ENCODE peak calls at places on chromosome 22, in six cellular contexts. G, P, W, Y, K and H are unnamed samples.

GRCh38 chr22:33625959-33626358 is 294.3 kb downstream of the LARGE1 start:
- DNase-seq in G (no peak), P (no peak), W (no peak), Y (no peak), K (no peak), H (no peak)

GRCh38 chr22:31921106-31921505 is 23.2 kb upstream of the YWHAH start:
- DNase-seq in G (no peak), P (no peak), W (no peak), Y (no peak), K (no peak), H (no peak)

GRCh38 chr22:41481131-41481830 is 12.4 kb downstream of the ACO2 start:
- DNase-seq in G (no peak), P (peak; percentile 39), W (no peak), Y (peak; percentile 60), K (no peak), H (no peak)

GRCh38 chr22:28647216-28647615 is 32.4 kb downstream of the TTC28 start:
- DNase-seq in G (no peak), P (no peak), W (no peak), Y (no peak), K (no peak), H (no peak)

GRCh38 chr22:20402960-20403778 is 9.2 kb downstream of the ZNF74 start:
- DNase-seq in G (no peak), P (no peak), W (no peak), Y (no peak), K (peak; percentile 84), H (no peak)

GRCh38 chr22:30235687-30236170 is 10.8 kb downstream of the LIF start:
- DNase-seq in G (no peak), P (no peak), W (no peak), Y (peak; percentile 70), K (no peak), H (no peak)

GRCh38 chr22:45777046-45777851 is 105.6 kb downstream of the ATXN10 start:
- DNase-seq in G (no peak), P (no peak), W (no peak), Y (no peak), K (no peak), H (no peak)

GRCh38 chr22:35154937-35155387 is 89.0 kb downstream of the ISX start:
- DNase-seq in G (no peak), P (peak; percentile 63), W (no peak), Y (peak; percentile 76), K (peak; percentile 50), H (peak; percentile 60)

GRCh38 chr22:49627217-49628181 is 200.2 kb downstream of the BRD1 start:
- DNase-seq in G (no peak), P (no peak), W (no peak), Y (peak; percentile 33), K (no peak), H (no peak)

GRCh38 chr22:44037519-44038370 is 13.6 kb downstream of the PARVB start:
- DNase-seq in G (no peak), P (no peak), W (no peak), Y (no peak), K (no peak), H (no peak)

GRCh38 chr22:32469799-32470212 is 4.8 kb upstream of the FBXO7 start:
- DNase-seq in G (no peak), P (no peak), W (no peak), Y (no peak), K (no peak), H (no peak)

GRCh38 chr22:24495365-24495675 is 188 bp downstream of the UPB1 start:
- DNase-seq in G (no peak), P (no peak), W (no peak), Y (no peak), K (no peak), H (no peak)

GRCh38 chr22:24587948-24588347 is 4.9 kb downstream of the LRRC75B start:
- DNase-seq in G (no peak), P (no peak), W (no peak), Y (no peak), K (no peak), H (no peak)

GRCh38 chr22:45818130-45819085 is 146.8 kb downstream of the ATXN10 start:
- DNase-seq in G (no peak), P (no peak), W (no peak), Y (peak; percentile 27), K (peak; percentile 85), H (no peak)

GRCh38 chr22:39534591-39535301 is 2.2 kb upstream of the RPS19BP1 start:
- DNase-seq in G (peak; percentile 61), P (peak; percentile 89), W (peak; percentile 72), Y (peak; percentile 83), K (peak; percentile 83), H (peak; percentile 92)

GRCh38 chr22:26168199-26168915 is 905 bp upstream of the SEZ6L start:
- DNase-seq in G (no peak), P (no peak), W (no peak), Y (peak; percentile 26), K (no peak), H (no peak)